ENCODE peak calls at places on chromosomes 11 and 22, in ten cellular contexts. P is Caki2; C is NCI-H774; I is dorsolateral prefrontal cortex; F is NCI-H1436; H is COR-L47; V is activated T-cell treated with anti-CD3 and anti-CD28 coated beads for 24 hours; G is naive thymus-derived CD8-positive, alpha-beta T cell; Z is H9; D is A549. J is an unnamed sample.

GRCh38 chr11:2169001-2169370 is 2.6 kb downstream of the TH start:
- DNase-seq in P (no peak), C (no peak), I (no peak), F (no peak), H (no peak), V (no peak), G (no peak), Z (no peak), D (no peak), J (no peak)

GRCh38 chr11:70630816-70631623 is 232.7 kb downstream of the CTTN start:
- DNase-seq in P (no peak), C (no peak), I (no peak), F (no peak), H (no peak), V (no peak), G (no peak), Z (no peak), D (no peak), J (no peak)

GRCh38 chr22:46769191-46769675 is 6.8 kb downstream of the TBC1D22A start:
- DNase-seq in P (peak), C (peak), I (no peak), F (no peak), H (no peak), V (no peak), G (no peak), Z (no peak), D (no peak), J (no peak)

GRCh38 chr11:62725686-62726085 is 1.6 kb downstream of the HNRNPUL2 start:
- DNase-seq in P (no peak), C (no peak), I (no peak), F (no peak), H (no peak), V (no peak), G (no peak), Z (no peak), D (no peak), J (no peak)

GRCh38 chr11:47724041-47724729 is 9.0 kb upstream of the AGBL2 start:
- DNase-seq in P (peak), C (no peak), I (no peak), F (no peak), H (no peak), V (no peak), G (no peak), Z (no peak), D (no peak), J (no peak)

GRCh38 chr11:70477607-70478006 is 79.3 kb downstream of the CTTN start:
- DNase-seq in P (no peak), C (no peak), I (no peak), F (no peak), H (peak), V (no peak), G (no peak), Z (no peak), D (no peak), J (no peak)

GRCh38 chr22:49667236-49667635 is 160.4 kb downstream of the BRD1 start:
- DNase-seq in P (no peak), C (no peak), I (no peak), F (no peak), H (no peak), V (no peak), G (peak), Z (peak), D (no peak), J (no peak)

GRCh38 chr22:35449829-35450689 is 50.1 kb downstream of the MCM5 start:
- DNase-seq in P (no peak), C (no peak), I (no peak), F (no peak), H (no peak), V (no peak), G (no peak), Z (no peak), D (no peak), J (no peak)

J was measured in HCT116.